ENCODE peak calls at places on chromosome 18, in six cellular contexts. S is esophagus squamous epithelium, P is neural crest cell, L is colonic mucosa, N is omental fat pad, W is AG09319. J is an unnamed sample.

GRCh38 chr18:55910328-55910727 is 322.3 kb upstream of the TCF4 start:
- DNase-seq in S (no peak), P (no peak), N (no peak), L (no peak), W (no peak), J (no peak)

GRCh38 chr18:22088029-22088428 is 81.4 kb upstream of the GATA6 start:
- DNase-seq in N (no peak), W (no peak), P (no peak), S (no peak), L (peak; percentile 86), J (peak; percentile 73)

GRCh38 chr18:58612239-58613055 is 16.4 kb downstream of the ALPK2 start:
- DNase-seq in S (no peak), N (no peak), P (no peak), L (no peak), W (no peak), J (no peak)

GRCh38 chr18:59994357-59994756 is 94.6 kb downstream of the PMAIP1 start:
- DNase-seq in P (no peak), L (no peak), S (no peak), N (no peak), W (no peak), J (no peak)

GRCh38 chr18:50405582-50406271 is 30.9 kb downstream of the SKA1 start:
- DNase-seq in L (no peak), W (no peak), N (no peak), P (no peak), S (no peak), J (peak; percentile 25)

GRCh38 chr18:48676756-48677368 is 138.0 kb downstream of the CTIF start:
- DNase-seq in W (no peak), N (peak; percentile 72), S (no peak), L (peak; percentile 66), P (peak; percentile 78), J (peak; percentile 53)

GRCh38 chr18:12841070-12841469 is 43.0 kb downstream of the PTPN2 start:
- DNase-seq in P (no peak), S (no peak), W (no peak), N (no peak), L (no peak), J (no peak)

GRCh38 chr18:9000736-9001135 is 101.8 kb upstream of the NDUFV2 start:
- DNase-seq in P (no peak), S (no peak), L (no peak), N (no peak), W (no peak), J (no peak)

GRCh38 chr18:73355076-73355475 is 487.3 kb upstream of the NETO1 start:
- DNase-seq in L (no peak), S (no peak), W (no peak), P (no peak), N (no peak), J (no peak)

GRCh38 chr18:80177128-80177527 is 68.1 kb downstream of the ADNP2 start:
- DNase-seq in W (no peak), P (no peak), L (no peak), S (no peak), N (no peak), J (no peak)

GRCh38 chr18:6884944-6885343 is 155.4 kb downstream of the ARHGAP28 start:
- DNase-seq in L (no peak), P (no peak), S (no peak), W (no peak), N (no peak), J (no peak)
- TF ChIP-seq CTCF in L (no peak), P (no peak), S (no peak), W (no peak), N (no peak), J (no peak)

DNA sequence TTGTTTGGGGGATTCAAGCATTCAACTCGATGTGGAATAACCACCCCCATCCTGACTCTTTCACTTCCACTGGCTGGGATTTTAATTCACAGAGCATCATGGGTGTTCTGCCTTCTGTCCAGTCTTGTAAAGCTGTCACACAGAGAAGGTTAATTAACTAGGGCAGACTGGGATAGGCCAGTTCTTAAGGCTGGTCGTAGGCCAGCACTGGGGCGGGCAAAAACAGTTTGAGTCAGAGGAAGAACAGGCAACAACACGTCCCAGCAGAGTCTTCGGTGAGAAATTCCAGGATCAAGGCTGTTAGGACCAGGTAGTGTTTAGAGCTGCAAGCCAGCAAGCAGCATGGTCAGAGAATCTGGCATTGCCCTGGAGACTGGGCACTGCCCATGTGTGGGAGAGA is 4.0 kb upstream of the RNF152 start:
- DNase-seq in N (no peak), P (no peak), S (no peak), W (no peak), L (peak; percentile 23), J (no peak)
- TF ChIP-seq CTCF in N (no peak), P (no peak), S (no peak), W (no peak), L (no peak), J (no peak)

DNA sequence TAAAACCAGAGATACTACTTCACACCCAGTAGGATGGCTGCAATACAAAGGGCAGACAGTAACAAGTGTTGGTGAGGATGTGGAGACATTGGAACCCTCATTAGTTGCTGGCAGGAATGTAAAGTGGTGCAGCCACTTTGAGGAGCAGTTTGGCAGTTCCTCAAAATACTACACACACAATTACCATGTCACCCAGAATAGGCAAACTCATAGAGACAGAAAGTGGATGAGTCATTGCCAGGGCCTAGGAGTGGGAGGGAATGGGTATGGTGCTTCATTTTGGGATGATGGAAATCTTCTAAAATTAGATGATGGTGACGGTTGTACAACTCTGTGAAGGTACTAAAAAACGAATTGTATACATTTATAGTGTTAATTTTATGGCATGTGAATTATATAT is 54.8 kb downstream of the ATP9B start:
- DNase-seq in N (no peak), W (no peak), S (no peak), P (no peak), L (no peak), J (no peak)
- TF ChIP-seq CTCF in N (no peak), W (no peak), S (no peak), P (no peak), L (no peak), J (no peak)

GRCh38 chr18:53305471-53305870 is 919.0 kb downstream of the MBD2 start:
- DNase-seq in P (no peak), L (no peak), N (no peak), S (no peak), W (no peak), J (no peak)
- TF ChIP-seq CTCF in P (no peak), L (no peak), N (no peak), S (no peak), W (no peak), J (no peak)

GRCh38 chr18:11566236-11566965 is 43.0 kb upstream of the SLC35G4 start:
- DNase-seq in N (no peak), W (no peak), L (no peak), P (no peak), S (no peak), J (no peak)

GRCh38 chr18:11570073-11570588 is 39.3 kb upstream of the SLC35G4 start:
- DNase-seq in P (no peak), S (no peak), L (no peak), W (no peak), N (no peak), J (no peak)

GRCh38 chr18:11561293-11561692 is 48.1 kb upstream of the SLC35G4 start:
- DNase-seq in S (no peak), P (no peak), L (no peak), W (no peak), N (no peak), J (no peak)

GRCh38 chr18:11567391-11567790 is 42.0 kb upstream of the SLC35G4 start:
- DNase-seq in S (no peak), N (no peak), L (no peak), W (no peak), P (no peak), J (no peak)

DNA sequence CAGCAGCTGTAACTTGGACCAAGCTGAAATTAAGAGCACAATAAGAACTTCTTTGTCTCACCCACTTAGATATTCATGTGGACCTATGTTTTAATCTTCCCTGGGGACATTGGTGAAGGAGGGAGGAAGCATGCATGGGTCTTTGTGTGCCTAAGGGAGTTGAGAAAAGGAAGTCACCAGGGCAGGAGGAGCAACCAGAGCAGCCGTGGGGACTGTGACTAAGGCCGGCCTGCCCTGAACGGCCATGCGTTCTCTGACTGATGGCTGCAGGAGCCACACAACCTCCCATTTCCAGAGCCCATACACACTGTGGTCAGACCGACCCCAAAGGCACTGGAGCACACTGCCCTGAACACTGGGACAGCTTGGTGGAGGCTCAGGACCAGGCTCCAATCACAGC is 43.7 kb upstream of the SLC35G4 start:
- DNase-seq in W (no peak), S (no peak), N (no peak), L (no peak), P (no peak), J (no peak)
- TF ChIP-seq CTCF in W (no peak), S (no peak), N (no peak), L (no peak), P (no peak), J (no peak)